ENCODE peak calls at places on chromosomes 1 and 21, in four cellular contexts. I is AG08395, P is head of caudate nucleus, Y is NCI-H748 treated with DMSO at 0.1 percent for 48 hours. L is an unnamed sample.

GRCh38 chr1:181714428-181714827 is 231.1 kb downstream of the CACNA1E start:
- DNase-seq in I (no peak), P (no peak), Y (no peak), L (no peak)

GRCh38 chr1:43225168-43225567 is 44.6 kb upstream of the TMEM125 start:
- DNase-seq in I (peak), P (no peak), Y (no peak), L (no peak)

GRCh38 chr1:163844393-163844948 is 522.7 kb downstream of the NUF2 start:
- DNase-seq in I (peak), P (no peak), Y (no peak), L (no peak)

GRCh38 chr1:40059292-40059959 is 18.9 kb downstream of the CAP1 start:
- DNase-seq in I (peak), P (no peak), Y (no peak), L (no peak)

GRCh38 chr1:233367057-233367759 is 39.7 kb downstream of the MAP3K21 start:
- DNase-seq in I (no peak), P (no peak), Y (no peak), L (no peak)

GRCh38 chr1:114250683-114251572 is 97.3 kb upstream of the SYT6 start:
- DNase-seq in I (no peak), P (no peak), Y (no peak), L (no peak)

GRCh38 chr1:34928865-34929496 is 469 bp downstream of the DLGAP3 start:
- DNase-seq in I (no peak), P (no peak), Y (no peak), L (no peak)

GRCh38 chr21:17441370-17441769 is 71.5 kb upstream of the CXADR start:
- DNase-seq in I (no peak), P (no peak), Y (peak), L (no peak)

GRCh38 chr1:36369061-36369470 is 16.7 kb downstream of the STK40 start:
- DNase-seq in I (peak), P (peak), Y (peak), L (peak)

L was measured in SHP77 treated with DMSO at 0.1 percent for 48 hours.